ENCODE peak calls at places on chromosomes 2 and 18, in nine cellular contexts. T is adrenal gland; P is lower lobe of right lung; D is CD4-positive, alpha-beta T cell; N is CD8-positive, alpha-beta memory T cell; O is psoas muscle; H is kidney; S is PC-3; A is body of pancreas. R is an unnamed sample.

GRCh38 chr2:143177081-143177786 is 48.0 kb downstream of the ARHGAP15 start:
- DNase-seq in A (no peak), T (no peak), N (no peak), S (no peak), O (no peak), H (no peak), D (no peak), P (no peak), R (no peak)

GRCh38 chr18:48061781-48062570 is 131.5 kb upstream of the SMAD2 start:
- DNase-seq in N (no peak), D (no peak), S (no peak), T (no peak), H (no peak), A (no peak), O (no peak), P (no peak), R (no peak)

GRCh38 chr2:31980674-31981356 is 30.0 kb downstream of the MEMO1 start:
- DNase-seq in S (peak; percentile 38), A (no peak), O (no peak), H (no peak), N (no peak), D (no peak), P (no peak), T (no peak), R (no peak)

GRCh38 chr2:84931384-84931821 is 25.9 kb downstream of the TMSB10 start:
- DNase-seq in S (no peak), D (no peak), P (no peak), O (no peak), H (no peak), N (no peak), T (no peak), A (no peak), R (no peak)

GRCh38 chr2:113876503-113877387 is 13.1 kb upstream of the ACTR3 start:
- DNase-seq in D (peak; percentile 56), O (no peak), P (peak; percentile 68), A (peak; percentile 78), T (no peak), H (peak; percentile 91), S (peak; percentile 99), N (peak; percentile 21), R (peak; percentile 44)

GRCh38 chr2:172745636-172746035 is 10.0 kb downstream of the RAPGEF4 start:
- DNase-seq in A (no peak), O (no peak), T (no peak), H (no peak), N (no peak), S (no peak), D (no peak), P (no peak), R (no peak)

GRCh38 chr2:149058936-149059335 is 20.4 kb downstream of the LYPD6B start:
- DNase-seq in O (no peak), H (no peak), N (no peak), P (no peak), D (no peak), A (no peak), T (no peak), S (peak; percentile 35), R (no peak)

GRCh38 chr2:214529514-214529913 is 118.7 kb downstream of the VWC2L start:
- DNase-seq in O (no peak), S (no peak), D (no peak), H (no peak), P (no peak), T (no peak), A (no peak), N (no peak), R (no peak)

GRCh38 chr2:24540011-24540477 is 49.0 kb downstream of the NCOA1 start:
- DNase-seq in P (no peak), N (no peak), T (no peak), D (no peak), O (no peak), A (no peak), H (no peak), S (peak; percentile 14), R (no peak)

GRCh38 chr18:5104246-5104645 is 92.8 kb downstream of the AKAIN1 start:
- DNase-seq in N (no peak), S (no peak), A (no peak), T (no peak), D (no peak), P (no peak), H (no peak), O (no peak), R (no peak)

GRCh38 chr2:28904295-28904694 is 9.8 kb downstream of the WDR43 start:
- DNase-seq in A (no peak), D (no peak), O (no peak), P (no peak), H (no peak), N (no peak), S (peak; percentile 63), T (no peak), R (no peak)

GRCh38 chr2:238561230-238561629 is 134.5 kb downstream of the ASB1 start:
- DNase-seq in N (no peak), S (peak; percentile 80), O (no peak), T (no peak), A (no peak), D (no peak), P (no peak), H (no peak), R (no peak)

GRCh38 chr18:80023173-80023572 is 11.1 kb upstream of the RBFA start:
- DNase-seq in H (no peak), O (no peak), S (no peak), A (no peak), D (no peak), N (no peak), P (no peak), T (no peak), R (no peak)

GRCh38 chr18:80026363-80026762 is 7.9 kb upstream of the RBFA start:
- DNase-seq in S (peak; percentile 75), P (no peak), A (no peak), N (no peak), O (no peak), H (no peak), T (no peak), D (no peak), R (no peak)

GRCh38 chr18:80022613-80023012 is 11.6 kb upstream of the RBFA start:
- DNase-seq in O (no peak), H (no peak), D (no peak), S (peak; percentile 7), A (no peak), P (no peak), T (no peak), N (no peak), R (no peak)
- H3K9me3 ChIP-seq in O (peaks cover 81% of the 10 kb centered on the region), H (peaks cover 73% of the 10 kb centered on the region), D (peaks cover 86% of the 10 kb centered on the region), S (peaks cover 26% of the 10 kb centered on the region), A (peaks cover 2% of the 10 kb centered on the region), P (peaks cover 73% of the 10 kb centered on the region), T (peaks cover 10% of the 10 kb centered on the region), N (peaks cover 61% of the 10 kb centered on the region), R (no peaks in the 10 kb centered on the region)

GRCh38 chr2:79547568-79547967 is 34.7 kb downstream of the CTNNA2 start:
- DNase-seq in P (no peak), N (no peak), T (no peak), O (no peak), A (no peak), S (no peak), H (no peak), D (no peak), R (no peak)
- H3K9me3 ChIP-seq in P (peaks cover 34% of the 10 kb centered on the region), N (peaks cover 4% of the 10 kb centered on the region), T (peaks cover 8% of the 10 kb centered on the region), O (peaks cover 16% of the 10 kb centered on the region), A (no peaks in the 10 kb centered on the region), S (peaks cover 48% of the 10 kb centered on the region), H (peaks cover 32% of the 10 kb centered on the region), D (peaks cover 45% of the 10 kb centered on the region), R (no peaks in the 10 kb centered on the region)

DNA sequence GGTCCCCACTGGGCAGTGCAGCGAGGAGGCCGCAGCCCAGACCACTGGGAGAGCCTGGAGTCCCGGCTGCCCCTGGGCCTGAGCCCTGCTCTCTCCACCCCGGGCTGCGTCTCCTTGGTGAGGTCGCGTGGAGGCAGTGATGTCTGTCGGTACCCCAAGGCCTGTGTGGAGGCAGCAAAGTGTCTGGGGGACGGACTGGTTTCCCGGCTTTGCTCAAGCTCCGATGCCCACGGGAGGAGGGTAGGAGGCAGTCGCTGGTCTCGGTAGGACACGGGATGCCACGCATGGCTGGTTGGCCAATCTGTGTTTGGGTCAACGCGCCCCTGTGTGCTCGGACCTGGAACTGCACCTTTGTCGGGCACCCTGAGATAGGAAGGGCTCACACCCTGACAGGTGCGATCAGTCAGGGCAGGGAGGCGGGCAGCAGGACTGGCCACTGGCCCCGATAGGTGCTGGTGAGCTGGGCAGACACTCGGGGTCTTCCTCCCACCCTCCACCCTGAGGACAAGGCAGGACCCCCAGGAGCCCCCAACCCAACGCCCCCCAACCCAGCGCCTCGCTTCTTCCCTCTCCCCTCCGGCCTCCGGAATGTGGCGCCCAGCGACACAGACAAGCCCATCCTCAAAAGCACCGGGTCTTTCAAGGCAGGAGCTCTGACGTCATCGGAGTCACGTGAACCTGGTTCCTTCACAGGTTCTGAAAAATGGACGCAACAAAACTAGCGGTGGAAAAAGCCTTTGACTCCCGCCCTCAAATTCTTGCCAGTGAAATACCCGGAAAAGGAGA is 288.6 kb downstream of the NDUFA10 start:
- DNase-seq in S (no peak), P (no peak), D (no peak), O (no peak), N (no peak), H (peak; percentile 65), A (no peak), T (no peak), R (no peak)
- H3K9me3 ChIP-seq in S (no peaks in the 10 kb centered on the region), P (no peaks in the 10 kb centered on the region), D (no peaks in the 10 kb centered on the region), O (no peaks in the 10 kb centered on the region), N (no peaks in the 10 kb centered on the region), H (no peaks in the 10 kb centered on the region), A (no peaks in the 10 kb centered on the region), T (no peaks in the 10 kb centered on the region), R (no peaks in the 10 kb centered on the region)

DNA sequence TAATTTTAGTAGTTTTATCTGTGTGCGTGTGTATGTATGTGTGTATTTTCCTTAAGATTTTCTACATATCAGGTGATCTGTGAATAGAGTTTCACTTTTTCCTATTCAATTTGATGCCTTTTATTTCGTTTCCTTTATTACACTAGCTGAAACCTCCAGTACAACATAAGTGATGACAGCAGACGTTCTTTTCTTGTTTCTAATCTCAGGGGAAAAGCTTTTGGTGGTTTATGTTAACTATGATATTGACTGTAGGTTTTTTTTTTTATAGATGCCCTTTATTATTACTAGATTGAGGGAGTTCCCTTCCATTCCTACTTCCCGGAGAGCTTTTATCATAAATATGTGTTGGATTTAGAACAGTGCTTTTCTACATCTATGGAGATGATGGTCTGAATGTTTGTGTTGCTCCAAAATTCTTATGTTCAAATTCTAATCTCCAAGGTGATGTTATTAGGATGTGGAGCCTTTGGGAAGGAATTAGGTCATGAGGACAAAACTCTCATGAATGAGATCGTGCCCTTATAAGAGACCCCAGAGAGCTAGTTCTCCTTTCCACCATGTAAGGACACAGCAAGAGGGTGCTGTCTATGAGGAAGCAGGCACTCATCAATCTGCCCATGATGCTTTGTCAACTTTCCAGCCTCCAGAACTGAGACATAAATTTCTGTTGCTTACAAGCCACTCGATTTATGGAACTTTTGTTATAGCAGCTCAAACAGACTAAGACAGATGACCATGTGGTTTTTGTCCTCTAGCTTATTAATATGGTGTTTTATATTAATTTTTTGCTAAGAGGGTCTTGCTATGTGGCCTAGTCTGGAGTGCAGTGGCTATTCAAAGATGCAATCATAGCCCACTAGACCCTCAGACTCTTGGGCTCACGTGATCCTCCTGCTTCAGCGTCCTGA is 5.9 kb upstream of the RHBDD1 start:
- DNase-seq in P (no peak), H (no peak), D (no peak), T (no peak), A (no peak), O (no peak), S (no peak), N (no peak), R (no peak)
- H3K9me3 ChIP-seq in P (no peaks in the 10 kb centered on the region), H (no peaks in the 10 kb centered on the region), D (no peaks in the 10 kb centered on the region), T (no peaks in the 10 kb centered on the region), A (no peaks in the 10 kb centered on the region), O (no peaks in the 10 kb centered on the region), S (no peaks in the 10 kb centered on the region), N (no peaks in the 10 kb centered on the region), R (no peaks in the 10 kb centered on the region)

R was measured in thyroid gland.